ENCODE peak calls at places on chromosomes 3 and 15, in six cellular contexts. Y is small intestine; J is prostate gland; K is GM23248; B is CD4-positive, alpha-beta memory T cell; S is colonic mucosa. D is an unnamed sample.

GRCh38 chr15:52144656-52145055 is 32.1 kb upstream of the BCL2L10 start:
- DNase-seq in S (no peak), K (peak), B (no peak), J (no peak), Y (no peak), D (no peak)

GRCh38 chr3:72848703-72849081 is 447 bp upstream of the SHQ1 start:
- DNase-seq in K (peak), S (no peak), B (peak), J (no peak), Y (no peak), D (no peak)

GRCh38 chr15:31465083-31465955 is 138.7 kb downstream of the KLF13 start:
- DNase-seq in Y (peak), S (peak), K (no peak), J (no peak), B (no peak), D (no peak)

GRCh38 chr15:90529369-90530249 is at the start of gene CRTC3:
- DNase-seq in S (peak), B (peak), J (peak), K (peak), Y (peak), D (peak)

GRCh38 chr3:49701388-49702077 is 12.2 kb downstream of the RNF123 start:
- DNase-seq in K (peak), B (no peak), S (no peak), J (no peak), Y (no peak), D (no peak)

GRCh38 chr15:62799919-62800318 is 242.6 kb upstream of the TPM1 start:
- DNase-seq in K (no peak), J (peak), B (no peak), Y (no peak), S (no peak), D (no peak)

GRCh38 chr15:64229129-64229724 is 66.4 kb upstream of the PPIB start:
- DNase-seq in S (no peak), Y (no peak), K (no peak), B (no peak), J (no peak), D (no peak)

GRCh38 chr15:42726114-42726513 is 10.8 kb downstream of the CDAN1 start:
- DNase-seq in Y (no peak), S (no peak), J (no peak), B (no peak), K (no peak), D (no peak)

GRCh38 chr3:131386429-131386926 is 4.9 kb downstream of the NUDT16 start:
- DNase-seq in S (peak), B (no peak), K (no peak), J (peak), Y (peak), D (peak)

GRCh38 chr3:30401971-30402370 is 204.4 kb upstream of the TGFBR2 start:
- DNase-seq in K (peak), Y (no peak), J (no peak), B (no peak), S (no peak), D (no peak)

GRCh38 chr3:158794936-158795518 is 6.8 kb upstream of the MFSD1 start:
- DNase-seq in J (no peak), Y (peak), K (peak), B (peak), S (no peak), D (no peak)

GRCh38 chr15:40859206-40859851 is 14.7 kb downstream of the RHOV start:
- DNase-seq in Y (peak), K (peak), S (peak), J (peak), B (peak), D (peak)

GRCh38 chr3:22685598-22685997 is 517.5 kb upstream of the UBE2E2 start:
- DNase-seq in S (no peak), Y (no peak), J (no peak), B (no peak), K (peak), D (no peak)

GRCh38 chr15:55007561-55007960 is 189.2 kb downstream of the RSL24D1 start:
- DNase-seq in B (no peak), Y (no peak), K (no peak), S (no peak), J (no peak), D (no peak)

GRCh38 chr3:126154391-126155279 is 25.8 kb downstream of the ALDH1L1 start:
- DNase-seq in K (no peak), S (peak), J (peak), Y (no peak), B (no peak), D (peak)

GRCh38 chr3:51110586-51110985 is 274.5 kb upstream of the MANF start:
- DNase-seq in K (no peak), J (no peak), S (no peak), Y (no peak), B (no peak), D (no peak)

GRCh38 chr15:85587707-85588441 is 206.9 kb downstream of the KLHL25 start:
- DNase-seq in Y (peak), B (no peak), J (no peak), S (no peak), K (peak), D (no peak)

GRCh38 chr15:42064271-42064670 is 30.1 kb downstream of the PLA2G4D start:
- DNase-seq in S (peak), J (no peak), K (no peak), Y (no peak), B (no peak), D (no peak)

GRCh38 chr3:44802006-44802405 is 40.4 kb downstream of the KIF15 start:
- DNase-seq in S (no peak), J (no peak), K (no peak), B (no peak), Y (no peak), D (no peak)

GRCh38 chr3:133472242-133472641 is 72.4 kb downstream of the BFSP2 start:
- DNase-seq in B (no peak), J (no peak), Y (peak), K (no peak), S (peak), D (no peak)

GRCh38 chr3:177177670-177178295 is 19.5 kb downstream of the TBL1XR1 start:
- DNase-seq in Y (peak), J (peak), K (no peak), B (no peak), S (peak), D (no peak)

GRCh38 chr3:197758512-197758911 is 8.8 kb downstream of the FYTTD1 start:
- DNase-seq in K (no peak), Y (no peak), B (no peak), S (no peak), J (no peak), D (no peak)

GRCh38 chr15:73924258-73924921 is 1.9 kb upstream of the LOXL1 start:
- DNase-seq in Y (no peak), B (peak), K (peak), J (peak), S (no peak), D (no peak)

GRCh38 chr15:81888748-81889479 is 156.9 kb downstream of the MEX3B start:
- DNase-seq in K (peak), B (no peak), J (no peak), Y (no peak), S (no peak), D (no peak)

GRCh38 chr3:194395201-194395600 is 3.9 kb downstream of the GP5 start:
- DNase-seq in Y (peak), B (no peak), J (no peak), K (no peak), S (peak), D (no peak)

GRCh38 chr3:42535981-42536784 is 33.7 kb downstream of the VIPR1 start:
- DNase-seq in J (peak), B (peak), K (peak), Y (peak), S (peak), D (no peak)

GRCh38 chr3:53158700-53159414 is 2.2 kb upstream of the PRKCD start:
- DNase-seq in K (no peak), J (no peak), B (no peak), S (no peak), Y (no peak), D (no peak)

GRCh38 chr15:70047386-70048195 is 50.1 kb downstream of the TLE3 start:
- DNase-seq in B (no peak), Y (no peak), K (peak), S (no peak), J (no peak), D (no peak)

GRCh38 chr3:180116203-180116602 is 79.5 kb upstream of the PEX5L start:
- DNase-seq in J (no peak), B (no peak), Y (no peak), K (no peak), S (no peak), D (no peak)

GRCh38 chr3:188439080-188439479 is 285.1 kb downstream of the LPP start:
- DNase-seq in B (peak), Y (peak), J (no peak), S (no peak), K (no peak), D (no peak)

GRCh38 chr3:43505351-43505750 is 116.5 kb downstream of the ANO10 start:
- DNase-seq in J (no peak), B (no peak), K (peak), S (no peak), Y (no peak), D (no peak)

GRCh38 chr3:131796558-131796957 is 238.3 kb downstream of the CPNE4 start:
- DNase-seq in K (no peak), J (no peak), S (no peak), Y (no peak), B (no peak), D (no peak)

GRCh38 chr15:77944002-77944867 is 133.3 kb downstream of the TBC1D2B start:
- DNase-seq in J (peak), S (peak), K (peak), B (peak), Y (peak), D (peak)

DNA sequence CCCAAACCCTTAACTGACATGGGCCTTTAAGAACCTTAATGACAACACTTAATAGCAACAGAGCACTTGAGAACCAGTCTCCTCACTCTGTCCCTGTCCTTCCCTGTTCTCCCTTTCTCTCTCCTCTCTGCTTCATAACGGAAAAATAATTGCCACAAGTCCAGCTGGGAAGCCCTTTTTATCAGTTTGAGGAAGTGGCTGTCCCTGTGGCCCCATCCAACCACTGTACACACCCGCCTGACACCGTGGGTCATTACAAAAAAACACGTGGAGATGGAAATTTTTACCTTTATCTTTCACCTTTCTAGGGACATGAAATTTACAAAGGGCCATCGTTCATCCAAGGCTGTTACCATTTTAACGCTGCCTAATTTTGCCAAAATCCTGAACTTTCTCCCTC is 49.9 kb downstream of the PGPEP1L start:
- DNase-seq in S (no peak), B (no peak), J (no peak), Y (no peak), K (no peak), D (no peak)
- H3K27ac ChIP-seq in S (no peak), B (no peak), J (no peak), Y (no peak), K (no peak), D (no peak)

DNA sequence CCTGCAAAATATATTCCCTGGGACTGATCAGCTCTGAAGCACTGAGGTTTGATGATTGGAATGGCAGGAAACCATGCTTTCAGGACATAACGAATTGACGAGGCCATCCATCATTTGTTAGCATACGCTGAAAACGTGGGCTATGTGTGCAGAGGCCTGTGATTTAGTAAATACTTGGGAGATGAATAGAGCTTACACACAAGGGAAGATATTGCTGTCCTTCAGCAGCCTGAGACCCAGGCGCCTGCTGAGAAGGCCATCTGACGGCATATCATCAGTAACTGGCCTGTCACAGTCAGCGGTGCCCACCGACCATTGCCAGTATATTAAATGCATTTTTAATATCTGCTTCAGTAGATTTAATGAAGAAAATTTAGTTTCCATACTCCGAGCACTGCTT is 16.2 kb downstream of the CDIN1 start:
- DNase-seq in S (no peak), B (no peak), Y (no peak), K (no peak), J (no peak), D (no peak)
- H3K27ac ChIP-seq in S (no peak), B (no peak), Y (no peak), K (no peak), J (no peak), D (peak)

GRCh38 chr3:168885028-168885427 is 778.5 kb downstream of the MECOM start:
- DNase-seq in S (no peak), J (no peak), Y (no peak), K (peak), B (no peak), D (no peak)
- H3K27ac ChIP-seq in S (no peak), J (no peak), Y (no peak), K (peak), B (no peak), D (no peak)

GRCh38 chr3:119343719-119344118 is 49.5 kb downstream of the ARHGAP31 start:
- DNase-seq in J (no peak), B (no peak), Y (no peak), S (no peak), K (no peak), D (no peak)
- H3K27ac ChIP-seq in J (no peak), B (no peak), Y (no peak), S (no peak), K (no peak), D (no peak)

GRCh38 chr3:8657804-8658311 is 13.3 kb upstream of the SSUH2 start:
- DNase-seq in S (no peak), B (no peak), Y (no peak), K (no peak), J (no peak), D (no peak)
- H3K27ac ChIP-seq in S (no peak), B (no peak), Y (no peak), K (no peak), J (no peak), D (peak)

D was measured in lung.